ENCODE peak calls at places on chromosomes 6 and 20, in eight cellular contexts. H, U, V, J, O, Y, N and T are unnamed samples. For H3K9me2, the result is how much of the 10 kb centered on the place peaks cover.

GRCh38 chr20:40767530-40767924 is 78.5 kb upstream of the MAFB start:
- DNase-seq in H (no peak), U (no peak), V (no peak), J (no peak), O (no peak), Y (no peak), N (no peak), T (no peak)

GRCh38 chr6:26659042-26659359 is 545 bp downstream of the ZNF322 start:
- DNase-seq in H (no peak), U (no peak), V (no peak), J (no peak), O (no peak), Y (no peak), N (no peak), T (no peak)

GRCh38 chr6:126937426-126937825 is 181.0 kb upstream of the RSPO3 start:
- DNase-seq in H (no peak), U (no peak), V (no peak), J (no peak), O (no peak), Y (no peak), N (peak), T (no peak)

GRCh38 chr6:40845588-40845987 is 193.4 kb downstream of the UNC5CL start:
- DNase-seq in H (peak), U (peak), V (peak), J (peak), O (peak), Y (peak), N (peak), T (peak)

GRCh38 chr6:140445474-140446004 is 1071.1 kb upstream of the CITED2 start:
- DNase-seq in H (no peak), U (no peak), V (peak), J (no peak), O (no peak), Y (peak), N (peak), T (no peak)

GRCh38 chr6:151482290-151482689 is 11.5 kb upstream of the CCDC170 start:
- DNase-seq in H (no peak), U (peak), V (no peak), J (no peak), O (peak), Y (no peak), N (peak), T (no peak)

GRCh38 chr6:169932491-169932890 is 181.1 kb downstream of the ERMARD start:
- DNase-seq in H (no peak), U (no peak), V (no peak), J (no peak), O (no peak), Y (no peak), N (no peak), T (no peak)

GRCh38 chr6:7135755-7136154 is 28.0 kb downstream of the RREB1 start:
- DNase-seq in H (no peak), U (no peak), V (no peak), J (no peak), O (no peak), Y (no peak), N (no peak), T (no peak)

GRCh38 chr6:89508755-89509563 is 76.0 kb downstream of the ANKRD6 start:
- DNase-seq in H (no peak), U (no peak), V (no peak), J (no peak), O (no peak), Y (peak), N (no peak), T (no peak)

GRCh38 chr20:642398-643174 is 10.4 kb downstream of the SRXN1 start:
- DNase-seq in H (no peak), U (no peak), V (peak), J (no peak), O (no peak), Y (no peak), N (peak), T (no peak)

GRCh38 chr6:156544046-156544445 is 233.1 kb upstream of the ARID1B start:
- DNase-seq in H (no peak), U (no peak), V (no peak), J (no peak), O (no peak), Y (no peak), N (no peak), T (no peak)

GRCh38 chr6:2179950-2180349 is 65.5 kb downstream of the GMDS start:
- DNase-seq in H (no peak), U (no peak), V (no peak), J (no peak), O (no peak), Y (no peak), N (peak), T (no peak)

GRCh38 chr6:139764498-139764986 is 390.1 kb upstream of the CITED2 start:
- DNase-seq in H (no peak), U (no peak), V (no peak), J (peak), O (peak), Y (peak), N (peak), T (peak)

GRCh38 chr20:17558154-17558940 is 11.5 kb upstream of the DSTN start:
- DNase-seq in H (no peak), U (no peak), V (peak), J (no peak), O (peak), Y (peak), N (peak), T (peak)

GRCh38 chr20:2139736-2140135 is 38.1 kb downstream of the STK35 start:
- DNase-seq in H (no peak), U (no peak), V (no peak), J (no peak), O (no peak), Y (no peak), N (no peak), T (no peak)

GRCh38 chr6:45791181-45791580 is 224.5 kb downstream of the CLIC5 start:
- DNase-seq in H (no peak), U (no peak), V (no peak), J (no peak), O (no peak), Y (no peak), N (peak), T (no peak)

GRCh38 chr6:148671952-148672351 is 74.9 kb upstream of the UST start:
- DNase-seq in H (no peak), U (no peak), V (no peak), J (no peak), O (no peak), Y (no peak), N (no peak), T (no peak)

GRCh38 chr6:3900744-3901351 is 51.7 kb downstream of the FAM50B start:
- DNase-seq in H (no peak), U (no peak), V (no peak), J (no peak), O (no peak), Y (no peak), N (no peak), T (no peak)

GRCh38 chr20:23180451-23180921 is 94.4 kb upstream of the CD93 start:
- DNase-seq in H (no peak), U (no peak), V (no peak), J (no peak), O (no peak), Y (no peak), N (no peak), T (no peak)

GRCh38 chr20:47209982-47210381 is 146.5 kb downstream of the ZMYND8 start:
- DNase-seq in H (no peak), U (no peak), V (no peak), J (no peak), O (no peak), Y (no peak), N (no peak), T (no peak)

GRCh38 chr20:35866446-35867202 is 87.7 kb downstream of the SCAND1 start:
- DNase-seq in H (no peak), U (no peak), V (no peak), J (no peak), O (no peak), Y (no peak), N (peak), T (no peak)

GRCh38 chr6:37612475-37612874 is 85.2 kb downstream of the MDGA1 start:
- DNase-seq in H (no peak), U (no peak), V (no peak), J (no peak), O (no peak), Y (peak), N (peak), T (no peak)

GRCh38 chr6:138370631-138371451 is 6.9 kb upstream of the SMIM28 start:
- DNase-seq in H (no peak), U (no peak), V (no peak), J (no peak), O (no peak), Y (no peak), N (no peak), T (no peak)

GRCh38 chr6:46170357-46171289 is at the start of gene ENPP5:
- DNase-seq in H (peak), U (peak), V (peak), J (peak), O (peak), Y (peak), N (peak), T (peak)

GRCh38 chr6:30495993-30496392 is 6.7 kb downstream of the HLA-E start:
- DNase-seq in H (no peak), U (no peak), V (no peak), J (no peak), O (no peak), Y (no peak), N (no peak), T (no peak)

DNA sequence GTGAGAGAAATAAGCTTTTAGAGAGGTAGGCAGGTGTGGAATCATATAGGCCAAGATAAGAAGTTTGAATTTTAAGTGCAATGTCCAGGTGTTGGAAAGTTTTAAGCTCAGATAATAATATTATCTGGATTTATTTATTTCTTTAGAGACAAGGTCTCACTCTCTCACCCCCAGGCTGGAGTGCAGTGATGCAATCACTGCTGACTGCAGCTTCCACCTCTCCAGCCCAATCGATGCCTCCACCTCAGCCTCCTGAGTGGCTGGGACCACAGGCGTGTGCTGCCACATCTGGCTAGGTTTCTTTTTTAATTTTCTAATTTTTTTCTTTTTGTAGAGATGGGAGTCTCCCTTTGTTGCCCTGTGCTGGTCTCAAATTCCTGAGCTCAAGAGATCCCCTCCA is 5.5 kb upstream of the MAS1L start:
- DNase-seq in H (no peak), U (no peak), V (no peak), J (no peak), O (no peak), Y (no peak), N (no peak), T (no peak)
- H3K9me2 ChIP-seq in H (under half), U (under half), V (under half), J (under half), O (under half), Y (under half), N (under half), T (under half)

GRCh38 chr6:107634147-107635057 is 144.5 kb downstream of the SOBP start:
- DNase-seq in H (no peak), U (no peak), V (peak), J (no peak), O (peak), Y (no peak), N (peak), T (peak)
- H3K4me3 ChIP-seq in H (no peak), U (no peak), V (peak), J (no peak), O (no peak), Y (no peak), N (peak), T (no peak)

GRCh38 chr20:50370036-50370566 is 140.1 kb upstream of the PTPN1 start:
- DNase-seq in H (no peak), U (no peak), V (no peak), J (no peak), O (no peak), Y (no peak), N (no peak), T (no peak)
- H3K9me2 ChIP-seq in H (under half), U (under half), V (under half), J (under half), O (under half), Y (under half), N (under half), T (under half)

GRCh38 chr6:80132942-80133517 is 26.6 kb downstream of the BCKDHB start:
- DNase-seq in H (peak), U (peak), V (peak), J (peak), O (peak), Y (peak), N (peak), T (peak)

DNA sequence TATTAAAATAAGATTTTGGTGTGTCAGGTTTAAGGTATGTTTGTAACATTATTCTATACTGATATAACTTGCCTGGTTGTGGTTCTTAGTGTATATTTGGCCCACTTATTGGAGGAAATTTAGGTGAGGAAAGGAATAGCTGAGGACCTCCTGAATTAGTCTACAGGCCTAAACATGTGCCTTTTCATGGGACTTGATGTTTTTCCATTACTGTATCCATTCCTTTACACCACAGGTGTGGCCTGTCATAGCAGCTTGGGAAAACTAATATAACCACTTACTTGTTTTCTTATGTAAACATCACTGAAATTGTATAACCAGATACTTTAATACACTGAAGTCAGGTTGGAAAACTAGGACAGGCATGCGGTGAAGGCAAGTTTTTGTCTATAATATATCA is 27.6 kb downstream of the BCKDHB start:
- DNase-seq in H (no peak), U (no peak), V (no peak), J (no peak), O (no peak), Y (no peak), N (no peak), T (no peak)
- H3K4me3 ChIP-seq in H (no peak), U (no peak), V (no peak), J (no peak), O (no peak), Y (no peak), N (no peak), T (no peak)

DNA sequence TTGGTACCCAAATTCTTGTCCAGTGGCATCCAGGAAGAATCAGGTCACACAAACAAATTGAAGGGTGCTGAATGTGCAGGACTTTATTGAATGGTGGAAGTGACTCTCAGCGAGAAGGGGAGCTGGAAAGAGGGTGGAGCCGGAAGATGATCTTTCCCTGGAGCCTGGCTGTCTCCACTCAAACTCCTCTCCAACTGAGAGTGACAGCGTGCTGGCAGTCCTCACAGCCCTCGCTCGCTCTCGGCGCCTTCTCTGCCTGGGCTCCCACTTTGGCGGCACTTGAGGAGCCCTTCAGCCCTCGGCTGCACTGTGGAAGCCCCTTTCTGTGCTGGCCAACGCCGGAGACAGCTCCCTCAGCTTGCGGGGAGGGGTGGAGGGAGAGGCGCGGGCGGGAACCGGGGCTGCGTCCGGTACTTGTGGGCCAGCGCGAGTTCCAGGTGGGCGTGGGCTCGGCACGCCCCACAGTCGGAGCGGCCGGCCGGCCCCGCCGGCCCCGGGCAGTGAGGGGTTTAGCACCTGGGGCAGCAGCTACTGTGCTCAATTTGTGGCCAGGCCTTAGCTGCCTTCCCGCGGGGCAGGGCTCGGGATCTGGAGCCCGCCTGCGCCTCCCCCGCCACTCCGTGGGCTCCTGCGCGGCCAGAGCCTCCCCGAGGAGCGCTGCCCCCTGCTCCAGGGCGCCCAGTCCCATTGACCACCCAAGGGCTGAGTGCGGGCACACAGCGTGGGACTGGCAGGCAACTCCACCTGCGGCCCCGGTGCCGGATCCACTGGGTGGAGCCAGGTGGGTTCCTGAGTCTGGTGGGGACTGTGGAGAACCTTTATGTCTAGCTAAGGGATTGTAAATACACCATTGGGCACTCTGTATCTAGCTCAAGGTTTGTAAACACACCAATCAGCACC is 26.7 kb upstream of the MBOAT1 start:
- DNase-seq in H (no peak), U (no peak), V (peak), J (no peak), O (no peak), Y (no peak), N (no peak), T (no peak)
- H3K9me2 ChIP-seq in H (under half), U (under half), V (under half), J (under half), O (under half), Y (under half), N (under half), T (under half)

GRCh38 chr6:87901613-87902012 is 146.0 kb upstream of the SPACA1 start:
- DNase-seq in H (no peak), U (no peak), V (no peak), J (no peak), O (no peak), Y (no peak), N (no peak), T (no peak)

GRCh38 chr6:87903299-87903698 is 144.3 kb upstream of the SPACA1 start:
- DNase-seq in H (no peak), U (no peak), V (peak), J (no peak), O (no peak), Y (no peak), N (no peak), T (no peak)

GRCh38 chr6:87905101-87905517 is 142.5 kb upstream of the SPACA1 start:
- DNase-seq in H (peak), U (peak), V (no peak), J (peak), O (no peak), Y (no peak), N (no peak), T (no peak)

GRCh38 chr6:87902383-87902782 is 145.3 kb upstream of the SPACA1 start:
- DNase-seq in H (no peak), U (no peak), V (no peak), J (no peak), O (no peak), Y (no peak), N (no peak), T (no peak)

DNA sequence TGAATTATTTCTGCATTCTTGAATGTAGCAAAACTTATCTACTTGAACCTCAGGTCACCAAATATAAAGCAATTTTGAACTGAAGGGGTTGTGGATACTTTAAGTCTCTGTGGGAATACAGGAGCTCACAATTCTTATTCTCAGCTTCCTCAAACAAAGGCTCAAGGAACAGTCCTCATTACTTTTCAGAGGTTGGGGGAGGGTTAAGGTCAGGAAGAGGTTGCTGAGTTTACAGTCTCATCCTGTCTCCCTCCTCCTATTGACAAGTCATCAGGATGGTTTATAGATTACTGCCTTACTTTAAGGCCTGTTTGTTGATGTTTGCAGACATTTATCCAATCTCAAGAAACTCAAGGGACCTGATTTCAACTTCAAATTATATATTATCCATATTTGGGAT is 143.6 kb upstream of the SPACA1 start:
- DNase-seq in H (no peak), U (peak), V (peak), J (no peak), O (no peak), Y (no peak), N (no peak), T (no peak)
- H3K4me3 ChIP-seq in H (peak), U (peak), V (no peak), J (no peak), O (no peak), Y (no peak), N (no peak), T (no peak)

GRCh38 chr20:4774209-4774608 is 52.5 kb downstream of the PRND start:
- DNase-seq in H (no peak), U (no peak), V (no peak), J (no peak), O (no peak), Y (no peak), N (peak), T (no peak)

GRCh38 chr20:4776079-4776630 is 54.4 kb downstream of the PRND start:
- DNase-seq in H (no peak), U (no peak), V (no peak), J (no peak), O (no peak), Y (no peak), N (no peak), T (no peak)

GRCh38 chr20:4772132-4772531 is 50.4 kb downstream of the PRND start:
- DNase-seq in H (no peak), U (no peak), V (no peak), J (no peak), O (no peak), Y (no peak), N (no peak), T (no peak)

GRCh38 chr20:4773736-4774135 is 52.0 kb downstream of the PRND start:
- DNase-seq in H (no peak), U (no peak), V (no peak), J (no peak), O (no peak), Y (no peak), N (no peak), T (no peak)

GRCh38 chr20:4775322-4776078 is 53.8 kb downstream of the PRND start:
- DNase-seq in H (no peak), U (no peak), V (no peak), J (no peak), O (no peak), Y (no peak), N (no peak), T (no peak)
- H3K9me2 ChIP-seq in H (under half), U (under half), V (under half), J (under half), O (under half), Y (under half), N (under half), T (under half)

GRCh38 chr6:144873653-144874378 is 588.7 kb downstream of the UTRN start:
- DNase-seq in H (no peak), U (no peak), V (no peak), J (no peak), O (no peak), Y (no peak), N (no peak), T (no peak)

GRCh38 chr6:144876689-144877088 is 591.6 kb downstream of the UTRN start:
- DNase-seq in H (no peak), U (no peak), V (no peak), J (no peak), O (no peak), Y (no peak), N (no peak), T (no peak)

GRCh38 chr6:144870796-144871195 is 585.7 kb downstream of the UTRN start:
- DNase-seq in H (no peak), U (no peak), V (peak), J (no peak), O (no peak), Y (no peak), N (no peak), T (no peak)
- H3K4me3 ChIP-seq in H (no peak), U (no peak), V (no peak), J (no peak), O (no peak), Y (no peak), N (no peak), T (no peak)